ENCODE peak calls at places on chromosome 12, in eight cellular contexts. D is GM20000; W is CD4-positive, alpha-beta T cell; Z is germinal center; U is stimulated activated naive CD4-positive, alpha-beta T cell; O is T-helper 2 cell; R is fibroblast of mammary gland; N is brain microvascular endothelial cell. A is an unnamed sample.

GRCh38 chr12:118850244-118850825 is 131.0 kb upstream of the SRRM4 start:
- DNase-seq in D (peak), W (no peak), Z (peak), U (no peak), O (no peak), R (no peak), N (peak), A (peak)

GRCh38 chr12:22598141-22598762 is 26.7 kb upstream of the ETNK1 start:
- DNase-seq in D (no peak), W (no peak), Z (no peak), U (no peak), O (no peak), R (no peak), N (no peak), A (no peak)

GRCh38 chr12:96070670-96071279 is 35.4 kb upstream of the LTA4H start:
- DNase-seq in D (peak), W (no peak), Z (peak), U (no peak), O (no peak), R (peak), N (no peak), A (no peak)

GRCh38 chr12:100919116-100919515 is 124.5 kb downstream of the ANO4 start:
- DNase-seq in D (no peak), W (no peak), Z (no peak), U (no peak), O (no peak), R (peak), N (no peak), A (peak)

GRCh38 chr12:122250536-122250935 is 15.8 kb downstream of the VPS33A start:
- DNase-seq in D (no peak), W (no peak), Z (no peak), U (no peak), O (no peak), R (no peak), N (no peak), A (no peak)

GRCh38 chr12:130634866-130635265 is 81.2 kb downstream of the RIMBP2 start:
- DNase-seq in D (no peak), W (no peak), Z (no peak), U (no peak), O (no peak), R (no peak), N (no peak), A (no peak)

GRCh38 chr12:3179731-3180130 is 102.6 kb downstream of the TSPAN9 start:
- DNase-seq in D (no peak), W (no peak), Z (no peak), U (no peak), O (no peak), R (no peak), N (no peak), A (no peak)

GRCh38 chr12:96289067-96289466 is 94.9 kb downstream of the ELK3 start:
- DNase-seq in D (no peak), W (no peak), Z (no peak), U (no peak), O (no peak), R (no peak), N (no peak), A (no peak)

GRCh38 chr12:15629108-15629507 is 160.1 kb downstream of the EPS8 start:
- DNase-seq in D (peak), W (no peak), Z (no peak), U (no peak), O (no peak), R (peak), N (peak), A (peak)

GRCh38 chr12:95733156-95733825 is 57.3 kb downstream of the NTN4 start:
- DNase-seq in D (no peak), W (no peak), Z (no peak), U (no peak), O (no peak), R (peak), N (no peak), A (peak)

GRCh38 chr12:95623554-95624170 is 72.4 kb upstream of the USP44 start:
- DNase-seq in D (peak), W (peak), Z (peak), U (no peak), O (no peak), R (peak), N (peak), A (peak)

GRCh38 chr12:2291182-2291832 is 238.5 kb downstream of the CACNA1C start:
- DNase-seq in D (peak), W (peak), Z (peak), U (no peak), O (no peak), R (peak), N (peak), A (no peak)

GRCh38 chr12:50390284-50390683 is 6.1 kb downstream of the FAM186A start:
- DNase-seq in D (no peak), W (no peak), Z (no peak), U (no peak), O (no peak), R (peak), N (peak), A (no peak)

GRCh38 chr12:104049278-104050257 is at the start of gene GLT8D2:
- DNase-seq in D (no peak), W (no peak), Z (no peak), U (no peak), O (no peak), R (peak), N (peak), A (no peak)

GRCh38 chr12:120902846-120903381 is 1.2 kb downstream of the SPPL3 start:
- DNase-seq in D (no peak), W (no peak), Z (no peak), U (no peak), O (no peak), R (no peak), N (no peak), A (no peak)

GRCh38 chr12:124946440-124946793 is 32.0 kb upstream of the UBC start:
- DNase-seq in D (no peak), W (no peak), Z (no peak), U (no peak), O (no peak), R (no peak), N (no peak), A (no peak)

GRCh38 chr12:118175823-118176447 is 40.0 kb downstream of the PEBP1 start:
- DNase-seq in D (peak), W (no peak), Z (no peak), U (no peak), O (no peak), R (no peak), N (no peak), A (no peak)

GRCh38 chr12:56957229-56958052 is at the start of gene RDH16:
- DNase-seq in D (peak), W (no peak), Z (no peak), U (no peak), O (no peak), R (no peak), N (no peak), A (no peak)

GRCh38 chr12:47415054-47415453 is 290.8 kb downstream of the RPAP3 start:
- DNase-seq in D (no peak), W (no peak), Z (no peak), U (no peak), O (no peak), R (peak), N (no peak), A (no peak)

GRCh38 chr12:19893514-19893913 is 454.2 kb downstream of the AEBP2 start:
- DNase-seq in D (peak), W (no peak), Z (no peak), U (no peak), O (no peak), R (peak), N (peak), A (no peak)

GRCh38 chr12:85632390-85632789 is 203.8 kb downstream of the RASSF9 start:
- DNase-seq in D (no peak), W (no peak), Z (no peak), U (no peak), O (no peak), R (peak), N (no peak), A (no peak)

GRCh38 chr12:100229036-100229635 is 28.5 kb downstream of the ACTR6 start:
- DNase-seq in D (no peak), W (no peak), Z (no peak), U (no peak), O (no peak), R (peak), N (no peak), A (no peak)

GRCh38 chr12:643478-644292 is 19.6 kb downstream of the NINJ2 start:
- DNase-seq in D (peak), W (no peak), Z (peak), U (no peak), O (no peak), R (peak), N (no peak), A (no peak)

GRCh38 chr12:121711925-121712461 is 559 bp upstream of the TMEM120B start:
- DNase-seq in D (peak), W (no peak), Z (peak), U (no peak), O (no peak), R (peak), N (no peak), A (no peak)

GRCh38 chr12:95198914-95199313 is 18.4 kb downstream of the FGD6 start:
- DNase-seq in D (peak), W (no peak), Z (no peak), U (no peak), O (no peak), R (no peak), N (no peak), A (no peak)

GRCh38 chr12:129440278-129440677 is 463.5 kb downstream of the TMEM132D start:
- DNase-seq in D (no peak), W (no peak), Z (no peak), U (no peak), O (no peak), R (no peak), N (peak), A (no peak)

GRCh38 chr12:8709124-8709830 is 11.5 kb downstream of the RIMKLB start:
- DNase-seq in D (no peak), W (no peak), Z (no peak), U (no peak), O (no peak), R (peak), N (no peak), A (no peak)

GRCh38 chr12:5806376-5807089 is 138.5 kb downstream of the ANO2 start:
- DNase-seq in D (no peak), W (no peak), Z (no peak), U (no peak), O (no peak), R (no peak), N (no peak), A (no peak)

GRCh38 chr12:52984136-52984535 is 22.1 kb upstream of the EIF4B start:
- DNase-seq in D (no peak), W (no peak), Z (no peak), U (no peak), O (no peak), R (no peak), N (no peak), A (no peak)

GRCh38 chr12:113463746-113464743 is 7.6 kb downstream of the LHX5 start:
- DNase-seq in D (peak), W (no peak), Z (no peak), U (no peak), O (no peak), R (no peak), N (no peak), A (no peak)

GRCh38 chr12:44837114-44837800 is 38.9 kb downstream of the NELL2 start:
- DNase-seq in D (no peak), W (no peak), Z (no peak), U (no peak), O (no peak), R (no peak), N (no peak), A (no peak)

GRCh38 chr12:15700595-15700994 is 88.6 kb downstream of the EPS8 start:
- DNase-seq in D (peak), W (no peak), Z (no peak), U (no peak), O (no peak), R (peak), N (peak), A (peak)

GRCh38 chr12:3117628-3118027 is 40.4 kb downstream of the TSPAN9 start:
- DNase-seq in D (no peak), W (no peak), Z (no peak), U (no peak), O (no peak), R (peak), N (peak), A (peak)

GRCh38 chr12:1826867-1827705 is 6.7 kb downstream of the LRTM2 start:
- DNase-seq in D (no peak), W (no peak), Z (no peak), U (no peak), O (no peak), R (no peak), N (no peak), A (no peak)

GRCh38 chr12:46677749-46678148 is 148.0 kb downstream of the SLC38A4 start:
- DNase-seq in D (no peak), W (no peak), Z (no peak), U (no peak), O (no peak), R (peak), N (no peak), A (no peak)

GRCh38 chr12:95805864-95806669 is 15.5 kb upstream of the NTN4 start:
- DNase-seq in D (no peak), W (no peak), Z (no peak), U (no peak), O (no peak), R (peak), N (peak), A (no peak)

A was measured in foreskin melanocyte.